ENCODE peak calls at places on chromosomes 4 and X, in four cellular contexts. One of them, this sample, is unnamed.

GRCh38 chr4:151850751-151851150 is 89.9 kb upstream of the GATB start:
- DNase-seq in Panc1: no peak
- DNase-seq in GM12878: no peak
- DNase-seq in GM12892: no peak
- DNase-seq in this sample: no peak

GRCh38 chr4:1403591-1404572 is 2.4 kb downstream of the NKX1-1 start:
- DNase-seq in GM12878: no peak
- DNase-seq in Panc1: no peak
- DNase-seq in GM12892: peak
- DNase-seq in this sample: peak

GRCh38 chr4:140686799-140687198 is 69.4 kb downstream of the TBC1D9 start:
- DNase-seq in Panc1: no peak
- DNase-seq in GM12878: no peak
- DNase-seq in GM12892: no peak
- DNase-seq in this sample: no peak

GRCh38 chr4:47315346-47315745 is 148.2 kb downstream of the COMMD8 start:
- DNase-seq in GM12892: no peak
- DNase-seq in Panc1: no peak
- DNase-seq in GM12878: no peak
- DNase-seq in this sample: no peak

GRCh38 chrX:2463973-2464676 is 36.7 kb downstream of the DHRSX start:
- DNase-seq in GM12878: no peak
- DNase-seq in GM12892: no peak
- DNase-seq in Panc1: no peak
- DNase-seq in this sample: peak

GRCh38 chr4:43457866-43458265 is 565.4 kb downstream of the GRXCR1 start:
- DNase-seq in GM12878: no peak
- DNase-seq in GM12892: no peak
- DNase-seq in Panc1: no peak
- DNase-seq in this sample: no peak

GRCh38 chr4:69649629-69650028 is 3.4 kb downstream of the UGT2A1 start:
- DNase-seq in GM12892: no peak
- DNase-seq in Panc1: no peak
- DNase-seq in GM12878: no peak
- DNase-seq in this sample: no peak

GRCh38 chr4:54779797-54780196 is 122.0 kb downstream of the KIT start:
- DNase-seq in GM12892: no peak
- DNase-seq in GM12878: no peak
- DNase-seq in Panc1: no peak
- DNase-seq in this sample: no peak

GRCh38 chrX:17030580-17031285 is 84.3 kb downstream of the REPS2 start:
- DNase-seq in GM12878: no peak
- DNase-seq in Panc1: no peak
- DNase-seq in GM12892: no peak
- DNase-seq in this sample: no peak

GRCh38 chr4:113368056-113368455 is 318.6 kb downstream of the ANK2 start:
- DNase-seq in GM12892: no peak
- DNase-seq in GM12878: no peak
- DNase-seq in Panc1: no peak
- DNase-seq in this sample: no peak

GRCh38 chrX:138128025-138128671 is 562.2 kb downstream of the ZIC3 start:
- DNase-seq in GM12878: no peak
- DNase-seq in Panc1: peak
- DNase-seq in GM12892: peak
- DNase-seq in this sample: peak

GRCh38 chr4:71520850-71521249 is 182.0 kb downstream of the SLC4A4 start:
- DNase-seq in GM12892: no peak
- DNase-seq in GM12878: no peak
- DNase-seq in Panc1: no peak
- DNase-seq in this sample: no peak

GRCh38 chr4:174516794-174517193 is 5.5 kb downstream of the HPGD start:
- DNase-seq in Panc1: no peak
- DNase-seq in GM12892: no peak
- DNase-seq in GM12878: no peak
- DNase-seq in this sample: no peak

GRCh38 chr4:98642991-98643426 is 15.4 kb downstream of the TSPAN5 start:
- DNase-seq in GM12878: no peak
- DNase-seq in Panc1: peak
- DNase-seq in GM12892: no peak
- DNase-seq in this sample: no peak

GRCh38 chrX:47629419-47630210 is at the start of gene CFP:
- DNase-seq in GM12892: no peak
- DNase-seq in Panc1: no peak
- DNase-seq in GM12878: no peak
- DNase-seq in this sample: peak

GRCh38 chr4:161822174-161822573 is 341.6 kb downstream of the FSTL5 start:
- DNase-seq in GM12892: no peak
- DNase-seq in GM12878: no peak
- DNase-seq in Panc1: no peak
- DNase-seq in this sample: no peak

GRCh38 chr4:147355849-147356248 is 125.0 kb upstream of the EDNRA start:
- DNase-seq in Panc1: no peak
- DNase-seq in GM12892: no peak
- DNase-seq in GM12878: no peak
- DNase-seq in this sample: no peak

GRCh38 chrX:54415534-54416350 is 24.5 kb upstream of the TSR2 start:
- DNase-seq in Panc1: no peak
- DNase-seq in GM12892: no peak
- DNase-seq in GM12878: no peak
- DNase-seq in this sample: peak

GRCh38 chr4:32133141-32133540 is 1413.0 kb downstream of the PCDH7 start:
- DNase-seq in Panc1: no peak
- DNase-seq in GM12892: no peak
- DNase-seq in GM12878: no peak
- DNase-seq in this sample: no peak

GRCh38 chr4:139655116-139655515 is 10.5 kb upstream of the MGST2 start:
- DNase-seq in GM12878: no peak
- DNase-seq in GM12892: no peak
- DNase-seq in Panc1: no peak
- DNase-seq in this sample: no peak

GRCh38 chr4:119041951-119042560 is 93.6 kb upstream of the MYOZ2 start:
- DNase-seq in Panc1: peak
- DNase-seq in GM12878: peak
- DNase-seq in GM12892: no peak
- DNase-seq in this sample: peak

GRCh38 chr4:119040261-119040660 is 95.4 kb upstream of the MYOZ2 start:
- DNase-seq in GM12892: no peak
- DNase-seq in Panc1: no peak
- DNase-seq in GM12878: no peak
- DNase-seq in this sample: no peak

GRCh38 chr4:119039779-119040178 is 95.9 kb upstream of the MYOZ2 start:
- DNase-seq in GM12878: no peak
- DNase-seq in GM12892: no peak
- DNase-seq in Panc1: no peak
- DNase-seq in this sample: peak

GRCh38 chr4:119039160-119039559 is 96.5 kb upstream of the MYOZ2 start:
- DNase-seq in GM12878: no peak
- DNase-seq in GM12892: no peak
- DNase-seq in Panc1: no peak
- DNase-seq in this sample: no peak

DNA sequence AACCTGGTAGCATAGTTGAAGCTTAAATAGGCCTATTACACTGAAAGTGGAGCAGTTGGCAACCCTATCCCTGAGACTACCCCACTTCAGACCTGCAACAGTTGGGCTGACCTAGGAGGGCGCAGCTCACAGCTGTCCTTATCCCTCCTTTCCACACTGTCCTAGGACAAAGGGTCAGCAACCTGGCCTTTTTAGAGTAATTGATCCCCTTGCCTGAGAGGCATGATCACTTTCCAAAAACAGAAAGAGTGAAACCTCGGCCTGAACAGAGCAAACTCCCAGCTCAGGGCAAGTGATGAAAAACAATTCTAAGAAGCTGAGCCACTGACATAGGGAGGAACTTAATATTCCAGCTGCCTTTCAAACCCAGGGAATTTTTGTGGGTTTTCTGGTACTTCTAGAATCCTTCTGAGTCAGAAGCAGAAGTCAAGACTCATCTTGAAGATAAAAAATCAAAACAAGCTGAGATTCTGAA is 94.9 kb upstream of the MYOZ2 start:
- DNase-seq in Panc1: no peak
- DNase-seq in GM12878: no peak
- DNase-seq in GM12892: no peak
- DNase-seq in this sample: peak
- TF ChIP-seq POLR2AphosphoS5 in Panc1: no peak
- TF ChIP-seq POLR2AphosphoS5 in GM12878: no peak
- TF ChIP-seq POLR2AphosphoS5 in GM12892: no peak
- TF ChIP-seq POLR2AphosphoS5 in this sample: no peak

GRCh38 chr4:80202190-80202711 is 4.9 kb downstream of the PRDM8 start:
- DNase-seq in Panc1: no peak
- DNase-seq in GM12878: no peak
- DNase-seq in GM12892: peak
- DNase-seq in this sample: peak
- TF ChIP-seq POLR2AphosphoS5 in Panc1: no peak
- TF ChIP-seq POLR2AphosphoS5 in GM12878: no peak
- TF ChIP-seq POLR2AphosphoS5 in GM12892: no peak
- TF ChIP-seq POLR2AphosphoS5 in this sample: no peak

GRCh38 chrX:36868592-36868991 is 139.6 kb upstream of the FAM47C start:
- DNase-seq in GM12878: no peak
- DNase-seq in Panc1: no peak
- DNase-seq in GM12892: no peak
- DNase-seq in this sample: no peak

GRCh38 chrX:36867143-36867542 is 141.0 kb upstream of the FAM47C start:
- DNase-seq in GM12878: no peak
- DNase-seq in Panc1: no peak
- DNase-seq in GM12892: no peak
- DNase-seq in this sample: peak

GRCh38 chrX:36869457-36869856 is 138.7 kb upstream of the FAM47C start:
- DNase-seq in GM12878: no peak
- DNase-seq in Panc1: no peak
- DNase-seq in GM12892: no peak
- DNase-seq in this sample: no peak
- TF ChIP-seq POLR2AphosphoS5 in GM12878: no peak
- TF ChIP-seq POLR2AphosphoS5 in Panc1: no peak
- TF ChIP-seq POLR2AphosphoS5 in GM12892: no peak
- TF ChIP-seq POLR2AphosphoS5 in this sample: no peak

DNA sequence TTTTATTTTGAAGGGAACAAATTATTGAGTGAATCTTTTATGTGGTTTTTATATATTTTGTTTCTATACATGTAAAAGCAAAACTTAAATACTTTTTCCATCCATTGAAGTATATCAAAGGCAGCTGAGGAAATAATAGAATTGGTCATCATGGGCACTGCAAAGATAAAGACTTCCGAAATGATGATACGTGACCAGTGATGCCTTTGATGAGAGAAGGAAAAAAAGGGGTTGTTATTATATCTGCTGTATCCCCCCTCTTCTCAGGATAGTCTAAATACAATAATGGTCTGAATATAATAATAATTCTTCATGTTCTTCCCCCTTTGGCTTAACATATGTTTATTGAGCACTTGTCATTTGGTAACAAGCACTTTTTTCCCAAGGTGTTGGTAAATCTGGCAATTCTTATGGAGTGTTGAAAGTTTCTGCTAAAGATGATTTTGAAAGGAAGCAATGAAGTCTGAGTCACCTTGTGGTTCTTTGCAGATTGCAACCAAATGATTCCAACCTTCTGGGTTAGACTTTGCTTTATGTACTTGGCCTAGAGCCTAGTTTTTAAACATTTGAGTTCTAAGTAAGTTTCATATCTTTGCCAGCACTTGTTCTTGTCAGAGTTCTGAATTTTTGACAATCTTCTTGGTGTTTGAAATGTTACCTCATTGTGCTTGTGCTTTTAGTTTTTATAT is 60.8 kb downstream of the USP9X start:
- DNase-seq in GM12892: no peak
- DNase-seq in Panc1: no peak
- DNase-seq in GM12878: no peak
- DNase-seq in this sample: no peak
- TF ChIP-seq POLR2AphosphoS5 in GM12892: no peak
- TF ChIP-seq POLR2AphosphoS5 in Panc1: no peak
- TF ChIP-seq POLR2AphosphoS5 in GM12878: no peak
- TF ChIP-seq POLR2AphosphoS5 in this sample: no peak

DNA sequence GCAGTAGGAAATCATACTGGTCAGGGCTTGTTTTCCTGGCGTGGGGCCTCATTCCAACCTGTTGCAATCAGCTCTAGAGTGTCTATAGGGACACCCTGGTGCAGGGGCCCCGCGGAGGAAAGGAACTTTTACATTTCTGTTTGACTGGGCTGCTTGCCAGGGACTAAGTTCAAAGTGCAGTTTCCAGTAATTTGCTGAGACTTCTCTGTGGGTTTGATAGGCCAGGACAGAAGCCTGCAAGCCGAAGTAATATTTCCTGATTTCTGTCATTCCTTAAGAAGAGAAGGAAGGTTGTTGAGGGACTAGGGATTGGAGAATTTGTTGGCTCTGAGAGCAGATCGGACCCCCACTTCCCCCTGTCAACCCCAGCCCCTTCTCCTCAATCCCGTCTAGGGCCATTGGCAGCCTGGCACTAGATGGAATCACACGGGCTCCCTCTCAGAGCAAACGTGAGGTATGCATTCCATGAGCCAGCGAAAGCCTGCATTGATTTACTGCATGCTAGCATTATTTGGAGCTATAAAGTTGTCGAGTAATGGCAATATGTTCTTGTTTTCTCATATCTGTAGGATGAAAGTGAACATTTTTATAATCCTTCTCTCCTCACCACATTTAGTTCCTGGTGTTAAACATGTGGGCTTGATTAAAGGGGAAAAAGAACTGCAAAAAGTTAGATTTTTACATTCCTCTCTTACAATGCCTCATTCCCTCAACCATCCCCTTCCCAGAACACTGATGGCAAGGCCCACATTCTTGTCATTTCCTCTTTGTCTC is 159.1 kb downstream of the SPRY1 start:
- DNase-seq in GM12892: no peak
- DNase-seq in GM12878: no peak
- DNase-seq in Panc1: no peak
- DNase-seq in this sample: peak
- TF ChIP-seq POLR2AphosphoS5 in GM12892: no peak
- TF ChIP-seq POLR2AphosphoS5 in GM12878: no peak
- TF ChIP-seq POLR2AphosphoS5 in Panc1: peak
- TF ChIP-seq POLR2AphosphoS5 in this sample: no peak

DNA sequence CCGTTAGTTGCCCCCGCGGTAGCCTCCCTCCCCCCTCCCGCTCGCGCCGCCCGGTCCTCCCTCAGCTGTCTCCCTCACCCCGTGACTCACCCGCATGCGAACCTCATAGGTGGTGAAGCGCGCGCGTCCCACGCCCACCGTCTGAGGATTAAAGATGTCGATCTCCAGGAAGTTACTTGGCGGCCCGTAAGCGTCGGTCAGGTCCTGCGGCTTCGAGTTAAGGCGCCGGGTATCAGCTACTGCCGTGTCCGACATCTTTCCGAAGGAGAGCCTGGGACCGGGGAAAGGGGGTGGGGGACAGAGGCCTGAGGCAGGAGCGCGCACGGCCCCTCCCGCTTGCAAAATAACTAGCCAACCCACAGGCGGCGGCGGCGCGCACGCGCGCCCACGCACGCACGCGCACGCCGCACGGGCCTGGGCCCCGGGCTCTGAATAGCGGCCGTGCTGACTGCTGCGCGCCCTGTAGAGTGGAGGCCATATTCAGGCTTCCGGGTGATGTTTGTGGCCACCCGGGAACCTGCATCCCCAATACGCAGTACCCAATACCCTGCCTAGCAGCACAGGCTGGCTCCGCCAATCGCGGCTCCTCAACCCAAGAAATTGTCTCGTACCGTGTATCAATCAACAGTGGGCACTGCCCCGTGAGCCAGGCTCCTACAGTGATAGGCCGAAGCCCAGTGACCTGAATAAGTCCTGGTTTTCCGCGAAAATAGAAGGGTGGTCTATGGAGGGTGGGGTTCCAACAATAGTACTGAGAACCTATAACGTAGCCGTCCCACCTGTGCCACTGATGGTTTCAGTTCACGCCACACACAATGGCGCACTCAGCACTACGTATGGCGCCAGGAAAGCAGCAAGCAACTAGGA is at the start of gene SNX12:
- DNase-seq in Panc1: peak
- DNase-seq in GM12878: peak
- DNase-seq in GM12892: peak
- DNase-seq in this sample: peak
- TF ChIP-seq POLR2AphosphoS5 in Panc1: peak
- TF ChIP-seq POLR2AphosphoS5 in GM12878: peak
- TF ChIP-seq POLR2AphosphoS5 in GM12892: peak
- TF ChIP-seq POLR2AphosphoS5 in this sample: peak

This sample was measured in GM23338.